ENCODE peak calls at places on chromosomes 4 and X, in eight cellular contexts. M is body of pancreas, X is psoas muscle, A is fibroblast of lung, N is Karpas-422, V is astrocyte, B is Peyer's patch, Z is HCT116. I is an unnamed sample. For H3K4me1, the result is how much of the 10 kb centered on the place peaks cover.

GRCh38 chr4:140163029-140163810 is 9.2 kb upstream of the MAML3 start:
- DNase-seq in Z (no peak), X (peak), M (no peak), N (peak), V (peak), B (no peak), A (peak), I (no peak)

GRCh38 chr4:92091335-92091734 is 212.4 kb upstream of the GRID2 start:
- DNase-seq in A (no peak), Z (no peak), B (no peak), V (no peak), X (no peak), N (peak), M (no peak), I (no peak)

GRCh38 chr4:16483540-16483939 is 257.3 kb upstream of the TAPT1 start:
- DNase-seq in N (no peak), B (no peak), V (no peak), X (no peak), Z (no peak), A (no peak), M (no peak), I (no peak)

GRCh38 chrX:136679581-136679980 is 31.6 kb downstream of the CD40LG start:
- DNase-seq in V (no peak), X (no peak), Z (no peak), B (no peak), N (no peak), M (no peak), A (no peak), I (no peak)

GRCh38 chr4:176875441-176875930 is 82.8 kb upstream of the VEGFC start:
- DNase-seq in M (no peak), Z (no peak), B (no peak), V (no peak), N (no peak), A (no peak), X (no peak), I (no peak)

GRCh38 chr4:5037553-5038551 is 13.4 kb upstream of the STK32B start:
- DNase-seq in V (peak), Z (no peak), A (peak), B (peak), N (no peak), X (no peak), M (no peak), I (no peak)

GRCh38 chrX:18964026-18964425 is 19.9 kb downstream of the PHKA2 start:
- DNase-seq in M (no peak), V (no peak), A (no peak), X (no peak), Z (no peak), N (no peak), B (no peak), I (no peak)

GRCh38 chrX:42485621-42486020 is 292.3 kb downstream of the PPP1R2C start:
- DNase-seq in N (no peak), X (no peak), Z (peak), A (peak), B (no peak), V (peak), M (no peak), I (no peak)

GRCh38 chrX:109797311-109797975 is 64.4 kb upstream of the ACSL4 start:
- DNase-seq in M (no peak), Z (no peak), X (no peak), A (peak), B (no peak), V (no peak), N (no peak), I (no peak)

GRCh38 chr4:105963461-105964400 is 68.5 kb downstream of the NPNT start:
- DNase-seq in A (peak), Z (peak), V (no peak), B (peak), X (no peak), M (no peak), N (no peak), I (no peak)

GRCh38 chr4:55075823-55076418 is 49.5 kb downstream of the KDR start:
- DNase-seq in B (no peak), M (no peak), V (peak), N (no peak), X (no peak), Z (no peak), A (peak), I (no peak)

GRCh38 chrX:133390647-133391046 is 24.6 kb downstream of the GPC4 start:
- DNase-seq in B (no peak), A (no peak), N (no peak), V (no peak), Z (no peak), X (no peak), M (peak), I (no peak)

GRCh38 chr4:106299977-106300376 is 16.0 kb downstream of the TBCK start:
- DNase-seq in N (no peak), X (no peak), V (no peak), Z (no peak), B (no peak), A (no peak), M (no peak), I (no peak)

GRCh38 chr4:57131849-57132745 is 21.9 kb upstream of the IGFBP7 start:
- DNase-seq in Z (no peak), B (no peak), X (no peak), V (peak), N (no peak), A (peak), M (peak), I (no peak)

GRCh38 chrX:133434197-133434820 is 19.0 kb upstream of the GPC4 start:
- DNase-seq in M (no peak), V (no peak), Z (no peak), A (no peak), X (no peak), B (no peak), N (no peak), I (no peak)

GRCh38 chrX:104173841-104174240 is 7.6 kb downstream of the FAM199X start:
- DNase-seq in V (no peak), M (no peak), B (no peak), Z (no peak), A (peak), X (no peak), N (no peak), I (no peak)

GRCh38 chr4:182875471-182875870 is 41.7 kb downstream of the DCTD start:
- DNase-seq in N (no peak), M (no peak), B (no peak), A (no peak), Z (no peak), V (no peak), X (no peak), I (no peak)

GRCh38 chrX:19672211-19672814 is 157.0 kb upstream of the MAP3K15 start:
- DNase-seq in Z (no peak), B (no peak), X (no peak), M (no peak), A (peak), N (no peak), V (peak), I (no peak)

DNA sequence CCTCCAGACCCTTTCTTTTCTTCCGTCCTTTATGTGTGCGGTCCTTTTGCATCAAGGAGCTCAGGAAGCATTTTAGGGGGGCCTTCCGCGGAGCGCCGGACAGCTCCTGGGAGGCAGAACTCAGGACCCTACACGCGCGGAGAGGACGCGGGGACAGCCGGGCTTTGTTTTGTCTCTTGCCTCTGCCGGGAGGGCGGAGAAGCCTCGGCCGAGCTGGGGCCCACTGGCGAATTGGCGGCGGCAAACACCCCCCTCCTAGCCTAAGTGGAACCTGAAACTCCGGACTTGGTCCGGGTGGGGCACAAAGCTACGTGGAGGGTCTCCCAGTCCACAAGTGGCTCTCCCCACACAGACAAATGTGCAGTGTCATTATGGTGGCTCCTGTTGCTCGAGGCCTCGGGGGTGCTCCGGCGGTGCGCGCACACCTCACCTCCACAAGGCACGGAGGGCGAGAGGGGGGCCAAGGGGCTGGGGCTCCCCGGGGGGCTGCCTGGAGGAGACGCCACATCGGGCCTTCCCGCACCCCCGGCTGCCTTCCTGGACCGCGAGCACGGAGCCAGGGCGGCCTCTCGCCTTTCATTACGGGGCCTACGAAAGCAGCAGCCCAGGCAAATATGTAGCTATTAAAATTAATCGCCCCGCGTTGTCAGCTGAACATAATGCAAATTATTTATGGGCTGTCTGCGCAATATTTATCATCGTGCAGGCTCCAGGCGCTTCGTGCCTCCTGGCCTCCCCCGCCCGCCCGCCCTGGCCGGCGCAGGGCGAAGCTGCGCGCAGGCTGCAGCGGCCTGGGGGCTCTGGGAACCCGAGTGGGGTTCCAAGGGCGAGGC is 70.6 kb upstream of the BCOR start:
- DNase-seq in N (no peak), A (no peak), Z (no peak), X (no peak), V (no peak), M (no peak), B (peak), I (no peak)
- H3K4me1 ChIP-seq in N (under half), A (under half), Z (half or more), X (under half), V (under half), M (under half), B (under half), I (under half)

GRCh38 chr4:10105920-10106319 is 10.7 kb downstream of the WDR1 start:
- DNase-seq in V (no peak), X (no peak), N (no peak), M (no peak), Z (no peak), A (no peak), B (no peak), I (no peak)

GRCh38 chr4:10106421-10107039 is 10.1 kb downstream of the WDR1 start:
- DNase-seq in N (no peak), B (peak), Z (peak), M (no peak), A (peak), X (peak), V (peak), I (peak)

GRCh38 chr4:10105421-10105820 is 11.2 kb downstream of the WDR1 start:
- DNase-seq in X (no peak), A (no peak), M (no peak), B (no peak), Z (no peak), V (no peak), N (no peak), I (no peak)

GRCh38 chr4:10104211-10104990 is 12.2 kb downstream of the WDR1 start:
- DNase-seq in Z (no peak), A (no peak), M (no peak), B (no peak), N (no peak), X (no peak), V (no peak), I (no peak)

DNA sequence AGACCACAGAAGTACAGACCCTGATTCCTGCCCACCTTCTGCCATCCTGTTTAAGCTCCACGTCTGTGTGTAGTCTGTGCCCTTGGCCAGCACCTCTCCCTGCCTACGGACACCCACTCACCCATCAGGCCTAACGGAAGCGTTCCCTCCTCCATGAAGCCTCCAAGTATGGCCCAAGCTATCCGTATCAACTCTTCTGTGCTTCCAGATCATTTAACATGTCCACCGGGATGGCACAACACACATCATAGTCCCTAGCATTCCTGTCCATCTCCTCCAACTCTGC is 11.7 kb downstream of the WDR1 start:
- DNase-seq in A (no peak), B (no peak), Z (no peak), M (no peak), N (no peak), V (no peak), X (no peak), I (no peak)
- H3K4me1 ChIP-seq in A (half or more), B (half or more), Z (under half), M (under half), N (under half), V (half or more), X (half or more), I (half or more)

DNA sequence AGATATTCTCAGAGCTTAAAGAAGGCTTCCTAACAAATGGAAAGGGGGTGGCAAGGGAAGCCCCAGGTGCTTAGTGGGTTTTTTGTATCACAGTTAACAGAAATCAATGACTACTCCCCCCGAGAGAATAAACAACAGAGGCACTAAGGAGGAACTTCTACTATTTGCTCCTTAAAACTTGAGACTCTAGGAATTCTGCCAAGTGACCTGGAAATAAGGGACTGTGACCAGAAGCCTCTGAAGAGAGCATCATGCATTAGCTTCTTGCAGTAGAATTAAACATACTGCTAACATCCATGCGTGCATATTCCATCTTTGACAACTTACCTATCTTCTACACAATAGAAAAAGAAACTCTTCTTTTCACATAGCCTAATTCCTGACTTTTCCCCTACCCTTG is 86.8 kb downstream of the CAMK2D start:
- DNase-seq in Z (no peak), B (no peak), X (no peak), M (no peak), V (no peak), N (no peak), A (no peak), I (no peak)
- H3K4me1 ChIP-seq in Z (under half), B (under half), X (under half), M (under half), V (under half), N (half or more), A (under half), I (under half)

GRCh38 chr4:151198748-151199147 is 78.2 kb upstream of the PRSS48 start:
- DNase-seq in Z (no peak), A (no peak), N (no peak), V (no peak), B (no peak), X (no peak), M (no peak), I (no peak)
- H3K4me1 ChIP-seq in Z (under half), A (under half), N (under half), V (under half), B (under half), X (under half), M (under half), I (under half)

DNA sequence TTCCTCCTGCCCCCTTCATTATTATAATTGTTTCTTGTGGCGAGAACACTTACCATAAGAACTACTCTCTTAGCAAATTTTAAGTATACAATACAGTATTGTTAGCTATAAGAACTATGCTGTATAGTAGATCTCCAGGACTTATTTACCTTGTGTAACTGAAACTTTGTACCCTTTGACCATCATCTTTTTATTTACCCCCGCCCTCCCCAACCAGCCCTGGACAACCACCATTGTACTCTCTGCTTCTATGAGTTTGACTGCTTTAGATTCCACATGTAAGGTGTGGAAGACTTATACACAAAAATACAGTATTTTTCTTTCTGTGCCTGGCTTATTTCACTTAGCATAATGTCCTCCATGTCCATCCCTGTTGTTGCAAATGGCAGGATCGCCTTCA is 161.1 kb downstream of the PHF8 start:
- DNase-seq in N (no peak), B (no peak), A (no peak), M (no peak), Z (no peak), V (no peak), X (no peak), I (no peak)
- H3K4me1 ChIP-seq in N (under half), B (under half), A (under half), M (under half), Z (under half), V (under half), X (under half), I (under half)

GRCh38 chrX:11759461-11760311 is 1.6 kb downstream of the MSL3 start:
- DNase-seq in N (peak), A (peak), Z (peak), B (peak), V (peak), M (peak), X (peak), I (peak)
- H3K4me1 ChIP-seq in N (under half), A (under half), Z (under half), B (under half), V (under half), M (under half), X (under half), I (under half)

DNA sequence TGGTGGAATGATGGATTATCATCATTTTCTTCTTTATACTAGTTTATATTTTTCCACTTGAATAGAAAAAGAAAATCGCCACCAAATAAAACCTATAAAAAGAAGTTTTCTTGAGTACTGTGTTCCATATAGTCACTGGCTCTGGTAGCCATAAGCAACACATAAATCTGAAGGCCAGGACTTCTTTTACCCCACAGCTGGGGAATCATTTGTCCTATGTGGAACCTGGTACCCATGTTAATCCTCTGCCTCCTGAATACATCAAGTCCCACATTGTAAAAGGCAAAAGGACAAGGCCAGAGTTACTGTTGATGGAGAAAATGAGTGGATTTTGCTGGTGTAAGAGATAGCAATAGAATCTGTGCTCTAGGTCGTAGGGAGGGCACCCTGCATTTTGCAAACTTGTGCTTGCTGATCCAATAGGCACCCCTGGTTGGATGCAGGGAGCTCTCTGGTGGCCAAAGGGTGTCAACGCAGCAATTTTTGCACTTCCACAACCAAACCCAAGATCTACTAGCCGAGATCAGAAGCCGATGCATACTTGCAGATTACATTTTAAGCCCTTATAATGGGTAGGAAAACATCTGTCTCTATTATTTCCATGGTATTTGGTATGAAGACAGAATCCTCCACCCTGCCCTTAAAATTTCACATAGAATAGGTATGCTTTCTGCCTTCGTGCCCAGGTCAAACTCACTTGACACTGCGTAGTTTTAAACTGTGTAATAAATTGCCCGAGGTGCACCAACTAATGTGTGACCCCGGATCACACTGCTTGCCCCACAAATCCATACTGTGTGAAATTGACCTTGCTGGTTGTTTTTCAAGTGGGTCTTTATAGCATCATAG is 146.2 kb upstream of the SCML1 start:
- DNase-seq in V (peak), M (peak), B (peak), A (peak), Z (peak), X (peak), N (peak), I (no peak)
- H3K4me1 ChIP-seq in V (under half), M (under half), B (under half), A (under half), Z (under half), X (under half), N (under half), I (under half)

I was measured in RWPE2.